ENCODE peak calls at places on chromosomes 4 and X, in four cellular contexts. One of them, this sample, is unnamed.
A peak's percentile ranks its signal among the peaks of the same experiment; 100 is the strongest.

GRCh38 chr4:1864076-1865008 is 6.9 kb upstream of the NSD2 start:
- DNase-seq in H9: no peak
- DNase-seq in GM23338: no peak
- DNase-seq in ovary: no peak
- DNase-seq in this sample: no peak

GRCh38 chr4:81198151-81198550 is 16.9 kb downstream of the PRKG2 start:
- DNase-seq in ovary: no peak
- DNase-seq in H9: no peak
- DNase-seq in GM23338: no peak
- DNase-seq in this sample: no peak

GRCh38 chr4:153082322-153083301 is 121.6 kb upstream of the TRIM2 start:
- DNase-seq in GM23338: no peak
- DNase-seq in H9: no peak
- DNase-seq in ovary: no peak
- DNase-seq in this sample: no peak

GRCh38 chrX:27307546-27307945 is 155.6 kb downstream of the PPP4R3C start:
- DNase-seq in GM23338: no peak
- DNase-seq in ovary: no peak
- DNase-seq in H9: no peak
- DNase-seq in this sample: no peak

GRCh38 chr4:54976682-54977081 is 148.7 kb downstream of the KDR start:
- DNase-seq in H9: peak; percentile 79
- DNase-seq in ovary: no peak
- DNase-seq in GM23338: peak; percentile 82
- DNase-seq in this sample: no peak

GRCh38 chr4:118348886-118349285 is 3.9 kb downstream of the PRSS12 start:
- DNase-seq in ovary: no peak
- DNase-seq in GM23338: no peak
- DNase-seq in H9: no peak
- DNase-seq in this sample: no peak

GRCh38 chr4:76270776-76271175 is 19.3 kb downstream of the FAM47E start:
- DNase-seq in ovary: no peak
- DNase-seq in H9: no peak
- DNase-seq in GM23338: no peak
- DNase-seq in this sample: no peak

GRCh38 chrX:48598645-48599044 is 1.4 kb downstream of the WDR13 start:
- DNase-seq in GM23338: no peak
- DNase-seq in H9: no peak
- DNase-seq in ovary: peak; percentile 42
- DNase-seq in this sample: no peak

GRCh38 chr4:172656055-172656454 is 512.6 kb upstream of the GALNT7 start:
- DNase-seq in H9: no peak
- DNase-seq in ovary: no peak
- DNase-seq in GM23338: no peak
- DNase-seq in this sample: no peak

GRCh38 chr4:120327276-120327675 is 260.6 kb upstream of the MAD2L1 start:
- DNase-seq in H9: no peak
- DNase-seq in ovary: no peak
- DNase-seq in GM23338: peak; percentile 70
- DNase-seq in this sample: no peak

GRCh38 chrX:125137521-125137920 is 182.2 kb upstream of the TEX13C start:
- DNase-seq in H9: no peak
- DNase-seq in ovary: no peak
- DNase-seq in GM23338: no peak
- DNase-seq in this sample: no peak

GRCh38 chr4:42568610-42569207 is 88.2 kb downstream of the ATP8A1 start:
- DNase-seq in GM23338: peak; percentile 88
- DNase-seq in ovary: peak; percentile 71
- DNase-seq in H9: peak; percentile 55
- DNase-seq in this sample: peak; percentile 79

GRCh38 chrX:103919336-103919682 is 43.1 kb upstream of the TMSB15B start:
- DNase-seq in ovary: no peak
- DNase-seq in H9: no peak
- DNase-seq in GM23338: no peak
- DNase-seq in this sample: no peak

GRCh38 chr4:31081375-31081774 is 361.2 kb downstream of the PCDH7 start:
- DNase-seq in H9: no peak
- DNase-seq in ovary: no peak
- DNase-seq in GM23338: no peak
- DNase-seq in this sample: no peak

GRCh38 chr4:32768664-32769389 is 2048.7 kb downstream of the PCDH7 start:
- DNase-seq in ovary: no peak
- DNase-seq in H9: no peak
- DNase-seq in GM23338: no peak
- DNase-seq in this sample: no peak

GRCh38 chr4:169906104-169906503 is 120.1 kb downstream of the MFAP3L start:
- DNase-seq in H9: no peak
- DNase-seq in GM23338: no peak
- DNase-seq in ovary: no peak
- DNase-seq in this sample: no peak

GRCh38 chr4:107834241-107834856 is 9.6 kb downstream of the SGMS2 start:
- DNase-seq in H9: no peak
- DNase-seq in ovary: no peak
- DNase-seq in GM23338: no peak
- DNase-seq in this sample: no peak

GRCh38 chrX:119573840-119574393 is 446 bp upstream of the UBE2A start:
- DNase-seq in ovary: no peak
- DNase-seq in GM23338: peak; percentile 45
- DNase-seq in H9: peak; percentile 42
- DNase-seq in this sample: no peak

GRCh38 chrX:1685460-1685859 is 70.6 kb downstream of the ASMT start:
- DNase-seq in ovary: no peak
- DNase-seq in GM23338: no peak
- DNase-seq in H9: no peak
- DNase-seq in this sample: no peak

GRCh38 chr4:2353222-2354107 is 65.0 kb downstream of the ZFYVE28 start:
- DNase-seq in ovary: no peak
- DNase-seq in H9: peak; percentile 28
- DNase-seq in GM23338: no peak
- DNase-seq in this sample: no peak

GRCh38 chr4:84159767-84160166 is 339.3 kb downstream of the NKX6-1 start:
- DNase-seq in H9: peak; percentile 64
- DNase-seq in GM23338: peak; percentile 83
- DNase-seq in ovary: no peak
- DNase-seq in this sample: no peak

GRCh38 chr4:150308824-150309472 is 230.7 kb downstream of the DCLK2 start:
- DNase-seq in ovary: no peak
- DNase-seq in H9: no peak
- DNase-seq in GM23338: no peak
- DNase-seq in this sample: no peak

GRCh38 chr4:2837904-2838496 is 5.6 kb upstream of the ADD1 start:
- DNase-seq in ovary: peak; percentile 44
- DNase-seq in GM23338: no peak
- DNase-seq in H9: no peak
- DNase-seq in this sample: peak; percentile 83

GRCh38 chrX:7027071-7027470 is 120.4 kb upstream of the STS start:
- DNase-seq in GM23338: no peak
- DNase-seq in ovary: no peak
- DNase-seq in H9: no peak
- DNase-seq in this sample: no peak

GRCh38 chr4:40453912-40454311 is 118.8 kb downstream of the CHRNA9 start:
- DNase-seq in ovary: no peak
- DNase-seq in H9: no peak
- DNase-seq in GM23338: no peak
- DNase-seq in this sample: no peak

GRCh38 chr4:74640111-74640903 is 154.0 kb downstream of the BTC start:
- DNase-seq in H9: no peak
- DNase-seq in ovary: no peak
- DNase-seq in GM23338: no peak
- DNase-seq in this sample: no peak

GRCh38 chrX:1462596-1463251 is 10.0 kb upstream of the ASMTL start:
- DNase-seq in ovary: no peak
- DNase-seq in GM23338: no peak
- DNase-seq in H9: no peak
- DNase-seq in this sample: peak; percentile 90

GRCh38 chr4:1549638-1550035 is 134.5 kb downstream of the FAM53A start:
- DNase-seq in H9: no peak
- DNase-seq in GM23338: no peak
- DNase-seq in ovary: peak; percentile 16
- DNase-seq in this sample: no peak

GRCh38 chrX:63581906-63582305 is 203.1 kb downstream of the ARHGEF9 start:
- DNase-seq in GM23338: peak; percentile 29
- DNase-seq in H9: no peak
- DNase-seq in ovary: no peak
- DNase-seq in this sample: no peak

GRCh38 chrX:63585936-63586335 is 199.1 kb downstream of the ARHGEF9 start:
- DNase-seq in ovary: no peak
- DNase-seq in H9: no peak
- DNase-seq in GM23338: no peak
- DNase-seq in this sample: no peak

DNA sequence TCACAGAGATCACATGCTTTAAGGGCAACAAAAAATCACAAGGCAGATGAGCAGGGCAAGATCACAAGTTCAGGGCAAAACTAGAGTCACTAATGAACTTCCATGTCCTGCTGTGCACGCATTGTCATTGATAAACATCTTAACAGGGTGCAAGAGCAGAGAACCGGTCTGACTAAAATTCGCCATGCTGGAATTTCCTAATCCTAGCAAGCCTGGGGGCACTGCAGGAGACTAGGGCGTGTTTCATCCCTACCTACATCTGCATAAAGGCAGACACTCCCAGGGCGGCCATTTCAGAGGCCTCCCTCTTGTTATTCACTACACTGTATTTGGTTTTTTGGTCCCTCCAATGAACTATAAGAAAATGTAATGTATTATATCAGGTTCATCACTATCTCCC is 203.6 kb downstream of the ARHGEF9 start:
- DNase-seq in ovary: no peak
- DNase-seq in GM23338: peak; percentile 83
- DNase-seq in H9: peak; percentile 81
- DNase-seq in this sample: no peak
- TF ChIP-seq CTCF in ovary: no peak
- TF ChIP-seq CTCF in GM23338: no peak
- TF ChIP-seq CTCF in H9: no peak
- TF ChIP-seq CTCF in this sample: no peak

DNA sequence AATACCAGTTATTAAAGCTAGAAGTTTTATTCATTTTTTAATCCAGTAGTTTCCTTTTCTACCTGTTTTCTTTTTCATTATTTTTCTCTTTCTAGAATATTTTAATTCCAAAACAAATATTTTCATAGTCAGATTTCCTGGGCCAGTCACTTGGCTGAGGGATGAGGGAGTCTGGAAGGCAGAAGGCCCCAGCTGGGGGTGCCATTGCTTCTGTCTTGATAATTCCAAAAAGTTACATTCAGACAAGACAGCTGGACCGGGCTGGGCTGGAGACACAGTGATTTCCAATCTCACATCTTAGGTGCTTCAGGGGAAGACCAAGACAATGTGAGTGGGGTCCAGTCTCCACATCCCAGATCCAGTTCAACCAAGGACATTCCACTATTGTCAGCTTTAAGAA is 263.5 kb downstream of the TMA16 start:
- DNase-seq in ovary: no peak
- DNase-seq in GM23338: no peak
- DNase-seq in H9: no peak
- DNase-seq in this sample: no peak
- TF ChIP-seq CTCF in ovary: no peak
- TF ChIP-seq CTCF in GM23338: peak; percentile 10
- TF ChIP-seq CTCF in H9: no peak
- TF ChIP-seq CTCF in this sample: no peak

GRCh38 chr4:140309124-140309870 is 64.1 kb upstream of the SCOC start:
- DNase-seq in ovary: no peak
- DNase-seq in H9: peak; percentile 47
- DNase-seq in GM23338: peak; percentile 36
- DNase-seq in this sample: no peak
- TF ChIP-seq CTCF in ovary: no peak
- TF ChIP-seq CTCF in H9: peak; percentile 51
- TF ChIP-seq CTCF in GM23338: peak; percentile 73
- TF ChIP-seq CTCF in this sample: no peak

DNA sequence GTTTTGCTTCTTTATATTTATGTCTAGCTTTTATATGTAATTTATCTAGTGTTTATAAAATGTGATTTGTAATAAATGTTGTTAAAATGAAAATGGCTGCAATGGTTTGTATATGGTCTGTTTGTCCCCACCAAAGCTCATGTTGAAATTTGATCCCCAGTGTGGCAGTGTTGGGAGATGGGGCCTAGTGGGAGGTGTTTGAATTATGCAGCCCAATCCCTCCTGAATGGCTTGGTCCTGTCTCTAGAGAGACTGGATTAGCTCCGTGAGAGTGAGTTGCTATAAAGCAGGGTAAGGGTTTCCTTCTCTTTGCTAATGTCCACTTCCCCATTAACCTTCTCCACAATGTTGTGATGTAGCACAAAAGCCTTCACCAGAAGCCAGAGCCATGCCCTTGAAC is 30.0 kb upstream of the JADE3 start:
- DNase-seq in ovary: no peak
- DNase-seq in H9: peak; percentile 43
- DNase-seq in GM23338: peak; percentile 47
- DNase-seq in this sample: no peak
- TF ChIP-seq CTCF in ovary: no peak
- TF ChIP-seq CTCF in H9: no peak
- TF ChIP-seq CTCF in GM23338: no peak
- TF ChIP-seq CTCF in this sample: no peak

GRCh38 chrX:50920132-50920531 is 9.6 kb downstream of the BMP15 start:
- DNase-seq in ovary: no peak
- DNase-seq in H9: no peak
- DNase-seq in GM23338: peak; percentile 41
- DNase-seq in this sample: no peak
- TF ChIP-seq CTCF in ovary: no peak
- TF ChIP-seq CTCF in H9: peak; percentile 60
- TF ChIP-seq CTCF in GM23338: peak; percentile 44
- TF ChIP-seq CTCF in this sample: no peak

This sample was measured in activated CD8-positive, alpha-beta T cell treated with anti-CD3 and anti-CD28 coated beads for 36 hours.